ENCODE peak calls at places on chromosome 20, in seven cellular contexts. One of them, this sample, is unnamed. For H3K4me1, the result is how much of the 10 kb centered on the place peaks cover.

GRCh38 chr20:14401479-14402138 is 64.2 kb upstream of the FLRT3 start:
- DNase-seq in PC-3: no peak
- DNase-seq in lung: no peak
- DNase-seq in HCT116: no peak
- DNase-seq in transverse colon: no peak
- DNase-seq in GM23338: peak
- DNase-seq in SJSA1: no peak
- DNase-seq in this sample: no peak

GRCh38 chr20:56843817-56844216 is 214.7 kb downstream of the TFAP2C start:
- DNase-seq in lung: no peak
- DNase-seq in PC-3: peak
- DNase-seq in GM23338: peak
- DNase-seq in SJSA1: no peak
- DNase-seq in HCT116: peak
- DNase-seq in transverse colon: no peak
- DNase-seq in this sample: no peak

GRCh38 chr20:17565164-17565845 is 4.6 kb upstream of the DSTN start:
- DNase-seq in PC-3: peak
- DNase-seq in transverse colon: no peak
- DNase-seq in GM23338: no peak
- DNase-seq in HCT116: no peak
- DNase-seq in lung: no peak
- DNase-seq in SJSA1: no peak
- DNase-seq in this sample: no peak

GRCh38 chr20:44730441-44730840 is 15.2 kb upstream of the KCNK15 start:
- DNase-seq in PC-3: peak
- DNase-seq in GM23338: no peak
- DNase-seq in HCT116: peak
- DNase-seq in SJSA1: no peak
- DNase-seq in lung: no peak
- DNase-seq in transverse colon: no peak
- DNase-seq in this sample: no peak

GRCh38 chr20:22716824-22717351 is 132.5 kb upstream of the FOXA2 start:
- DNase-seq in PC-3: peak
- DNase-seq in transverse colon: no peak
- DNase-seq in HCT116: no peak
- DNase-seq in SJSA1: no peak
- DNase-seq in lung: peak
- DNase-seq in GM23338: no peak
- DNase-seq in this sample: no peak

GRCh38 chr20:32737371-32738223 is 5.7 kb downstream of the COMMD7 start:
- DNase-seq in SJSA1: no peak
- DNase-seq in HCT116: no peak
- DNase-seq in lung: no peak
- DNase-seq in PC-3: peak
- DNase-seq in GM23338: no peak
- DNase-seq in transverse colon: no peak
- DNase-seq in this sample: peak

GRCh38 chr20:48782901-48783308 is 44.9 kb downstream of the PREX1 start:
- DNase-seq in PC-3: no peak
- DNase-seq in lung: no peak
- DNase-seq in HCT116: no peak
- DNase-seq in GM23338: no peak
- DNase-seq in SJSA1: no peak
- DNase-seq in transverse colon: no peak
- DNase-seq in this sample: no peak

GRCh38 chr20:1943267-1944002 is 48.2 kb downstream of the SIRPA start:
- DNase-seq in HCT116: no peak
- DNase-seq in lung: no peak
- DNase-seq in PC-3: peak
- DNase-seq in transverse colon: peak
- DNase-seq in GM23338: no peak
- DNase-seq in SJSA1: no peak
- DNase-seq in this sample: no peak

GRCh38 chr20:31835977-31836852 is 9.2 kb downstream of the FOXS1 start:
- DNase-seq in lung: peak
- DNase-seq in PC-3: peak
- DNase-seq in GM23338: no peak
- DNase-seq in HCT116: peak
- DNase-seq in SJSA1: peak
- DNase-seq in transverse colon: peak
- DNase-seq in this sample: no peak

GRCh38 chr20:58754584-58754983 is 62.0 kb downstream of the NPEPL1 start:
- DNase-seq in lung: no peak
- DNase-seq in SJSA1: no peak
- DNase-seq in HCT116: no peak
- DNase-seq in transverse colon: no peak
- DNase-seq in GM23338: no peak
- DNase-seq in PC-3: no peak
- DNase-seq in this sample: no peak

GRCh38 chr20:17859616-17860232 is 108.9 kb downstream of the SNX5 start:
- DNase-seq in HCT116: no peak
- DNase-seq in PC-3: no peak
- DNase-seq in lung: no peak
- DNase-seq in GM23338: peak
- DNase-seq in transverse colon: no peak
- DNase-seq in SJSA1: no peak
- DNase-seq in this sample: peak

GRCh38 chr20:3209946-3210317 is 634 bp downstream of the ITPA start:
- DNase-seq in lung: no peak
- DNase-seq in PC-3: no peak
- DNase-seq in HCT116: no peak
- DNase-seq in GM23338: no peak
- DNase-seq in SJSA1: no peak
- DNase-seq in transverse colon: no peak
- DNase-seq in this sample: peak

GRCh38 chr20:21513181-21513663 is 642 bp downstream of the NKX2-2 start:
- DNase-seq in PC-3: no peak
- DNase-seq in SJSA1: peak
- DNase-seq in GM23338: peak
- DNase-seq in transverse colon: no peak
- DNase-seq in HCT116: no peak
- DNase-seq in lung: no peak
- DNase-seq in this sample: no peak

GRCh38 chr20:11432407-11432806 is 485.3 kb upstream of the BTBD3 start:
- DNase-seq in GM23338: no peak
- DNase-seq in lung: no peak
- DNase-seq in transverse colon: no peak
- DNase-seq in SJSA1: no peak
- DNase-seq in PC-3: peak
- DNase-seq in HCT116: no peak
- DNase-seq in this sample: no peak

GRCh38 chr20:25204550-25205276 is 9.2 kb downstream of the ENTPD6 start:
- DNase-seq in SJSA1: no peak
- DNase-seq in transverse colon: no peak
- DNase-seq in lung: no peak
- DNase-seq in PC-3: no peak
- DNase-seq in GM23338: no peak
- DNase-seq in HCT116: no peak
- DNase-seq in this sample: no peak

GRCh38 chr20:50141018-50141675 is 12.4 kb downstream of the PEDS1 start:
- DNase-seq in lung: no peak
- DNase-seq in PC-3: no peak
- DNase-seq in HCT116: no peak
- DNase-seq in GM23338: no peak
- DNase-seq in transverse colon: no peak
- DNase-seq in SJSA1: no peak
- DNase-seq in this sample: no peak
- H3K4me1 ChIP-seq in lung: under half
- H3K4me1 ChIP-seq in PC-3: under half
- H3K4me1 ChIP-seq in HCT116: under half
- H3K4me1 ChIP-seq in GM23338: under half
- H3K4me1 ChIP-seq in transverse colon: under half
- H3K4me1 ChIP-seq in SJSA1: under half
- H3K4me1 ChIP-seq in this sample: under half

GRCh38 chr20:52047811-52048302 is 143.7 kb downstream of the ZFP64 start:
- DNase-seq in HCT116: no peak
- DNase-seq in lung: no peak
- DNase-seq in SJSA1: peak
- DNase-seq in GM23338: peak
- DNase-seq in transverse colon: no peak
- DNase-seq in PC-3: no peak
- DNase-seq in this sample: peak
- H3K4me3 ChIP-seq in HCT116: no peak
- H3K4me3 ChIP-seq in lung: no peak
- H3K4me3 ChIP-seq in SJSA1: no peak
- H3K4me3 ChIP-seq in GM23338: peak
- H3K4me3 ChIP-seq in transverse colon: no peak
- H3K4me3 ChIP-seq in PC-3: no peak
- H3K4me3 ChIP-seq in this sample: no peak

DNA sequence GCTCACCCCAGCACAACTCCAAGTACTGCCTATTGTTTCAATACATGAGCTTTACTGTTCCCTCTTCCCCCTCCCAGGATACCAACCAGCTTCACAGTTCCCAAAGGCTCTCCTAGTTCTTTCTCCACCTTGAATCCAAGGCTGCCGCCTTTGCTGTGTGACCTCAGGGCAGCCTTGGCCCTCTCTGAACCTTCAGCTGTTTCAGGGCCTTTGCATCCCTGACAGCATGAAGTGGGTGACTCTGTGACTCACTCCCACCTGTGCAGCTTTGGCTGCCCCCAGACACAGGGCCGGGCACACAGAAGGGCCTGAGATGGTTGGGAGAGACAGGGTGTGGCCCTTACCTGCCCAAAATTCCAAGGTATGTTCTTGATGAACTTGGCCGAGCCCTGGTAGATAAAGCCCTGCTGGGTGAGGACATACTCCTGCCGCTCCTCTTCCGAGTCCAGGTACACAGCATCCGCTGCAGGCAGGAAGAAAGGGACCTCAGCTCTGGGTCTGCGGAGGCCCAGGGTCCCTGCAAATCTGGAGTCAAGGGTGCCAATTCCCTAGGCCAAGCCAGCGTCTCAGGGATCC is 14.4 kb downstream of the TGM2 start:
- DNase-seq in lung: no peak
- DNase-seq in HCT116: no peak
- DNase-seq in transverse colon: no peak
- DNase-seq in GM23338: no peak
- DNase-seq in SJSA1: no peak
- DNase-seq in PC-3: no peak
- DNase-seq in this sample: no peak
- H3K4me1 ChIP-seq in lung: under half
- H3K4me1 ChIP-seq in HCT116: under half
- H3K4me1 ChIP-seq in transverse colon: under half
- H3K4me1 ChIP-seq in GM23338: under half
- H3K4me1 ChIP-seq in SJSA1: under half
- H3K4me1 ChIP-seq in PC-3: under half
- H3K4me1 ChIP-seq in this sample: under half

DNA sequence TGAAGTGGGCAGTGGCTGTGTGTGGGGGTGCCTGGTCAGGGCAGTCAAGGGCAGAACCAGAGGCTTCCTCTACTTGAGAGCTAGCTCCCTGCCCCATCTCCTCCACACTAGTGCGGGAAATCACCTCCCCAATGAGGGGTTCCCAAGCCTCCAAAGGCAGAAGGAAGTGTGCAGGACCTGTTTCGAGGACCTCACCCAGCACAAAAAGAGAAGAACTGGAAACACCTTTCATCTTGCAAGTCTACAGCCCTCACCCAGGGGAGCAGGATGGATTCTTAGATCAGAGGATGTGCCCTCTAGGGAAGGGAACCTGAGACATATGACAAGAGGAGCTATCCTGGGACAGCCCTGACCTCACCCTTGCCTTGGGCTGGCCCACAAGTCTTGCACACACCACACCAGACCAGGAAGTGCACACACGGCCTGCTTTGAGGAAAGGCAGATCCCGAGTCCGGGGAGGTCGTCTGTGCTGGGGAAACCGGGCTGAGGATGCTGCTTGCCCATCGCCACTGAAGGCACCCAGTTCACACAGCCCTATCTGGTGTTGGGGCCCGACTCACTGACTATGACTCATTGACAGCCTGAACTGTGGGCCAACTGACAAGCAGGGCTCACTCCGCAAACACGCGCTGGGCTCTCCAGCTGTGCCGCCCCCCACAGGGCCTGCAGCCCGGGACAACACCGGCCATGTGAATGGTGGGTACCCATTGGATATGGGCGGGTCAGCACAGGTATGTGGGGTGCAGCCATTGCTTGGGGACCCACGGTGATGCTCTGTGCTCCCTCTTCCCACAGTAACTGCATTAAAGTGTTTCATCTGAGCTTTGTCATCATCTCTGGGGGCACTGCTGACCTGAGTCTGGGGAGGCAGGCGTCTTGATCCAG is 1.8 kb downstream of the SAMD10 start:
- DNase-seq in transverse colon: no peak
- DNase-seq in GM23338: no peak
- DNase-seq in PC-3: peak
- DNase-seq in HCT116: no peak
- DNase-seq in lung: no peak
- DNase-seq in SJSA1: peak
- DNase-seq in this sample: no peak
- H3K4me3 ChIP-seq in transverse colon: no peak
- H3K4me3 ChIP-seq in GM23338: peak
- H3K4me3 ChIP-seq in PC-3: peak
- H3K4me3 ChIP-seq in HCT116: peak
- H3K4me3 ChIP-seq in lung: no peak
- H3K4me3 ChIP-seq in SJSA1: no peak
- H3K4me3 ChIP-seq in this sample: peak

This sample was measured in CD4-positive, alpha-beta memory T cell.